ENCODE peak calls at places on chromosomes 7 and 10, in four cellular contexts. E, L, B and Q are unnamed samples.

GRCh38 chr7:68043546-68043945 is 1046.9 kb downstream of the TYW1 start:
- DNase-seq in B (no peak), E (no peak), L (no peak), Q (no peak)

GRCh38 chr7:46178685-46179084 is 257.6 kb upstream of the IGFBP3 start:
- DNase-seq in B (no peak), E (no peak), L (no peak), Q (no peak)

GRCh38 chr7:121167971-121168370 is 160.8 kb upstream of the WNT16 start:
- DNase-seq in B (no peak), E (no peak), L (no peak), Q (no peak)

GRCh38 chr10:70874061-70874460 is 14.3 kb downstream of the PCBD1 start:
- DNase-seq in E (peak; percentile 80), L (no peak), B (no peak), Q (no peak)

GRCh38 chr10:131820626-131821025 is 80.2 kb upstream of the PPP2R2D start:
- DNase-seq in L (no peak), B (no peak), E (no peak), Q (no peak)

GRCh38 chr10:132904814-132905649 is 37.3 kb downstream of the CFAP46 start:
- DNase-seq in L (no peak), E (no peak), B (no peak), Q (no peak)

GRCh38 chr10:30059209-30060107 is at the start of gene JCAD:
- DNase-seq in E (peak; percentile 89), B (peak; percentile 67), L (no peak), Q (peak; percentile 58)

GRCh38 chr7:69599879-69600764 is 1.8 kb downstream of the AUTS2 start:
- DNase-seq in B (no peak), E (no peak), L (no peak), Q (no peak)

GRCh38 chr7:101162551-101163280 is 2.7 kb downstream of the VGF start:
- DNase-seq in B (peak; percentile 55), E (peak; percentile 90), L (peak; percentile 40), Q (peak; percentile 52)

GRCh38 chr7:80749270-80749669 is 110.8 kb downstream of the CD36 start:
- DNase-seq in B (no peak), L (no peak), E (no peak), Q (no peak)

GRCh38 chr7:5139998-5140397 is 50.0 kb upstream of the WIPI2 start:
- DNase-seq in E (peak; percentile 67), B (peak; percentile 40), L (no peak), Q (peak; percentile 5)

GRCh38 chr10:1240341-1240775 is 184.2 kb downstream of the WDR37 start:
- DNase-seq in B (no peak), L (no peak), E (peak; percentile 84), Q (no peak)

GRCh38 chr10:124661661-124662180 is 82.5 kb downstream of the FAM53B start:
- DNase-seq in L (no peak), B (no peak), E (no peak), Q (no peak)

GRCh38 chr7:113404245-113404644 is 285.9 kb upstream of the SMIM30 start:
- DNase-seq in B (no peak), E (no peak), L (no peak), Q (no peak)

GRCh38 chr10:103680869-103681236 is 174.5 kb downstream of the SH3PXD2A start:
- DNase-seq in L (no peak), B (no peak), E (no peak), Q (no peak)

GRCh38 chr7:79341902-79342301 is 111.6 kb downstream of the MAGI2 start:
- DNase-seq in E (no peak), L (no peak), B (no peak), Q (no peak)

GRCh38 chr7:120724448-120724847 is 133.5 kb downstream of the TSPAN12 start:
- DNase-seq in L (no peak), B (no peak), E (peak; percentile 61), Q (no peak)

GRCh38 chr10:123424537-123424936 is 241.6 kb upstream of the GPR26 start:
- DNase-seq in B (no peak), L (no peak), E (no peak), Q (no peak)

GRCh38 chr7:76051840-76052239 is 3.9 kb downstream of the MDH2 start:
- DNase-seq in E (no peak), L (no peak), B (no peak), Q (peak; percentile 58)